ENCODE peak calls at places on chromosomes 12 and 14, in six cellular contexts. One of them, this sample, is unnamed.

GRCh38 chr14:79281244-79282199 is 929.8 kb downstream of the DIO2 start:
- DNase-seq in omental fat pad: no peak
- DNase-seq in GM13976: no peak
- DNase-seq in GM12865: no peak
- DNase-seq in AG10803: no peak
- DNase-seq in uterus: no peak
- DNase-seq in this sample: no peak

GRCh38 chr14:23551266-23552028 is at the start of gene ZFHX2:
- DNase-seq in omental fat pad: peak; percentile 58
- DNase-seq in GM13976: peak; percentile 90
- DNase-seq in GM12865: peak; percentile 79
- DNase-seq in AG10803: peak; percentile 42
- DNase-seq in uterus: no peak
- DNase-seq in this sample: peak; percentile 89

GRCh38 chr12:30437616-30438015 is 258.1 kb downstream of the IPO8 start:
- DNase-seq in omental fat pad: no peak
- DNase-seq in GM13976: no peak
- DNase-seq in GM12865: no peak
- DNase-seq in AG10803: peak; percentile 29
- DNase-seq in uterus: no peak
- DNase-seq in this sample: no peak

GRCh38 chr14:36524220-36524837 is 4.3 kb upstream of the NKX2-1 start:
- DNase-seq in omental fat pad: no peak
- DNase-seq in GM13976: peak; percentile 20
- DNase-seq in GM12865: no peak
- DNase-seq in AG10803: no peak
- DNase-seq in uterus: no peak
- DNase-seq in this sample: no peak

GRCh38 chr14:91985008-91985407 is 37.5 kb upstream of the FBLN5 start:
- DNase-seq in omental fat pad: no peak
- DNase-seq in GM13976: no peak
- DNase-seq in GM12865: no peak
- DNase-seq in AG10803: peak; percentile 56
- DNase-seq in uterus: no peak
- DNase-seq in this sample: no peak

GRCh38 chr14:32370720-32371119 is 41.6 kb downstream of the AKAP6 start:
- DNase-seq in omental fat pad: no peak
- DNase-seq in GM13976: no peak
- DNase-seq in GM12865: no peak
- DNase-seq in AG10803: peak; percentile 79
- DNase-seq in uterus: no peak
- DNase-seq in this sample: no peak

GRCh38 chr14:76863724-76864407 is 37.7 kb downstream of the LRRC74A start:
- DNase-seq in omental fat pad: no peak
- DNase-seq in GM13976: no peak
- DNase-seq in GM12865: peak; percentile 52
- DNase-seq in AG10803: no peak
- DNase-seq in uterus: peak; percentile 42
- DNase-seq in this sample: peak; percentile 50

GRCh38 chr12:78185109-78185508 is 354.4 kb downstream of the NAV3 start:
- DNase-seq in omental fat pad: no peak
- DNase-seq in GM13976: no peak
- DNase-seq in GM12865: no peak
- DNase-seq in AG10803: peak; percentile 43
- DNase-seq in uterus: no peak
- DNase-seq in this sample: no peak

GRCh38 chr14:91396959-91397815 is 20.4 kb downstream of the CCDC88C start:
- DNase-seq in omental fat pad: no peak
- DNase-seq in GM13976: peak; percentile 80
- DNase-seq in GM12865: peak; percentile 85
- DNase-seq in AG10803: no peak
- DNase-seq in uterus: no peak
- DNase-seq in this sample: peak; percentile 80

GRCh38 chr12:65100140-65100539 is 21.0 kb downstream of the WIF1 start:
- DNase-seq in omental fat pad: no peak
- DNase-seq in GM13976: no peak
- DNase-seq in GM12865: peak; percentile 24
- DNase-seq in AG10803: no peak
- DNase-seq in uterus: no peak
- DNase-seq in this sample: no peak

GRCh38 chr12:131454418-131455217 is 256.3 kb upstream of the SFSWAP start:
- DNase-seq in omental fat pad: no peak
- DNase-seq in GM13976: peak; percentile 80
- DNase-seq in GM12865: peak; percentile 81
- DNase-seq in AG10803: peak; percentile 22
- DNase-seq in uterus: no peak
- DNase-seq in this sample: peak; percentile 44

GRCh38 chr12:67410667-67411067 is 141.5 kb downstream of the CAND1 start:
- DNase-seq in omental fat pad: no peak
- DNase-seq in GM13976: no peak
- DNase-seq in GM12865: no peak
- DNase-seq in AG10803: no peak
- DNase-seq in uterus: no peak
- DNase-seq in this sample: no peak

GRCh38 chr12:123271182-123271491 is 519 bp downstream of the CDK2AP1 start:
- DNase-seq in omental fat pad: no peak
- DNase-seq in GM13976: peak; percentile 92
- DNase-seq in GM12865: peak; percentile 78
- DNase-seq in AG10803: peak; percentile 55
- DNase-seq in uterus: peak; percentile 71
- DNase-seq in this sample: peak; percentile 82

GRCh38 chr14:22472935-22473854 is 115.8 kb downstream of the DAD1 start:
- DNase-seq in omental fat pad: no peak
- DNase-seq in GM13976: peak; percentile 75
- DNase-seq in GM12865: peak; percentile 88
- DNase-seq in AG10803: peak; percentile 33
- DNase-seq in uterus: peak; percentile 40
- DNase-seq in this sample: no peak

GRCh38 chr12:24997970-24998582 is 49.2 kb upstream of the BCAT1 start:
- DNase-seq in omental fat pad: no peak
- DNase-seq in GM13976: peak; percentile 69
- DNase-seq in GM12865: peak; percentile 87
- DNase-seq in AG10803: peak; percentile 33
- DNase-seq in uterus: no peak
- DNase-seq in this sample: no peak

GRCh38 chr12:103841690-103842584 is 903 bp upstream of the NT5DC3 start:
- DNase-seq in omental fat pad: no peak
- DNase-seq in GM13976: peak; percentile 61
- DNase-seq in GM12865: peak; percentile 10
- DNase-seq in AG10803: peak; percentile 70
- DNase-seq in uterus: peak; percentile 58
- DNase-seq in this sample: peak; percentile 79

GRCh38 chr14:55438066-55438683 is 2.2 kb downstream of the TBPL2 start:
- DNase-seq in omental fat pad: no peak
- DNase-seq in GM13976: peak; percentile 36
- DNase-seq in GM12865: peak; percentile 59
- DNase-seq in AG10803: peak; percentile 66
- DNase-seq in uterus: no peak
- DNase-seq in this sample: peak; percentile 39

GRCh38 chr12:10285919-10286318 is 21.8 kb upstream of the KLRD1 start:
- DNase-seq in omental fat pad: no peak
- DNase-seq in GM13976: peak; percentile 27
- DNase-seq in GM12865: peak; percentile 57
- DNase-seq in AG10803: no peak
- DNase-seq in uterus: no peak
- DNase-seq in this sample: peak; percentile 77

GRCh38 chr14:77882098-77882497 is 82.2 kb downstream of the ADCK1 start:
- DNase-seq in omental fat pad: no peak
- DNase-seq in GM13976: no peak
- DNase-seq in GM12865: no peak
- DNase-seq in AG10803: peak; percentile 32
- DNase-seq in uterus: no peak
- DNase-seq in this sample: no peak

GRCh38 chr14:103195828-103196615 is 72.8 kb downstream of the TNFAIP2 start:
- DNase-seq in omental fat pad: no peak
- DNase-seq in GM13976: no peak
- DNase-seq in GM12865: no peak
- DNase-seq in AG10803: no peak
- DNase-seq in uterus: no peak
- DNase-seq in this sample: no peak

GRCh38 chr14:37695836-37696235 is 100.4 kb downstream of the TTC6 start:
- DNase-seq in omental fat pad: no peak
- DNase-seq in GM13976: no peak
- DNase-seq in GM12865: no peak
- DNase-seq in AG10803: no peak
- DNase-seq in uterus: no peak
- DNase-seq in this sample: no peak

GRCh38 chr12:131112690-131113290 is 159.1 kb downstream of the ADGRD1 start:
- DNase-seq in omental fat pad: no peak
- DNase-seq in GM13976: no peak
- DNase-seq in GM12865: no peak
- DNase-seq in AG10803: no peak
- DNase-seq in uterus: no peak
- DNase-seq in this sample: no peak

GRCh38 chr12:90909069-90909676 is 45.8 kb downstream of the CCER1 start:
- DNase-seq in omental fat pad: no peak
- DNase-seq in GM13976: no peak
- DNase-seq in GM12865: peak; percentile 3
- DNase-seq in AG10803: peak; percentile 62
- DNase-seq in uterus: no peak
- DNase-seq in this sample: peak; percentile 3

GRCh38 chr12:105887131-105887530 is 251.6 kb downstream of the NUAK1 start:
- DNase-seq in omental fat pad: no peak
- DNase-seq in GM13976: no peak
- DNase-seq in GM12865: no peak
- DNase-seq in AG10803: no peak
- DNase-seq in uterus: no peak
- DNase-seq in this sample: no peak

GRCh38 chr12:105892362-105892910 is 246.3 kb downstream of the NUAK1 start:
- DNase-seq in omental fat pad: no peak
- DNase-seq in GM13976: no peak
- DNase-seq in GM12865: no peak
- DNase-seq in AG10803: no peak
- DNase-seq in uterus: no peak
- DNase-seq in this sample: no peak

GRCh38 chr12:105888696-105889095 is 250.1 kb downstream of the NUAK1 start:
- DNase-seq in omental fat pad: no peak
- DNase-seq in GM13976: no peak
- DNase-seq in GM12865: no peak
- DNase-seq in AG10803: peak; percentile 59
- DNase-seq in uterus: no peak
- DNase-seq in this sample: no peak
- TF ChIP-seq CTCF in omental fat pad: no peak
- TF ChIP-seq CTCF in GM13976: no peak
- TF ChIP-seq CTCF in GM12865: no peak
- TF ChIP-seq CTCF in AG10803: no peak
- TF ChIP-seq CTCF in uterus: no peak
- TF ChIP-seq CTCF in this sample: no peak

GRCh38 chr12:57248934-57249742 is 1.8 kb downstream of the STAC3 start:
- DNase-seq in omental fat pad: no peak
- DNase-seq in GM13976: peak; percentile 60
- DNase-seq in GM12865: no peak
- DNase-seq in AG10803: no peak
- DNase-seq in uterus: no peak
- DNase-seq in this sample: no peak
- TF ChIP-seq CTCF in omental fat pad: no peak
- TF ChIP-seq CTCF in GM13976: no peak
- TF ChIP-seq CTCF in GM12865: no peak
- TF ChIP-seq CTCF in AG10803: no peak
- TF ChIP-seq CTCF in uterus: no peak
- TF ChIP-seq CTCF in this sample: no peak

GRCh38 chr12:49558526-49558925 is 9.4 kb downstream of the MCRS1 start:
- DNase-seq in omental fat pad: no peak
- DNase-seq in GM13976: no peak
- DNase-seq in GM12865: no peak
- DNase-seq in AG10803: no peak
- DNase-seq in uterus: no peak
- DNase-seq in this sample: no peak
- TF ChIP-seq CTCF in omental fat pad: no peak
- TF ChIP-seq CTCF in GM13976: no peak
- TF ChIP-seq CTCF in GM12865: no peak
- TF ChIP-seq CTCF in AG10803: no peak
- TF ChIP-seq CTCF in uterus: no peak
- TF ChIP-seq CTCF in this sample: no peak

GRCh38 chr14:101233861-101234587 is 327.3 kb upstream of the DIO3 start:
- DNase-seq in omental fat pad: no peak
- DNase-seq in GM13976: no peak
- DNase-seq in GM12865: no peak
- DNase-seq in AG10803: no peak
- DNase-seq in uterus: no peak
- DNase-seq in this sample: no peak

GRCh38 chr14:101235872-101236221 is 325.4 kb upstream of the DIO3 start:
- DNase-seq in omental fat pad: no peak
- DNase-seq in GM13976: peak; percentile 16
- DNase-seq in GM12865: no peak
- DNase-seq in AG10803: no peak
- DNase-seq in uterus: no peak
- DNase-seq in this sample: no peak

GRCh38 chr14:101236496-101237240 is 324.6 kb upstream of the DIO3 start:
- DNase-seq in omental fat pad: no peak
- DNase-seq in GM13976: peak; percentile 24
- DNase-seq in GM12865: no peak
- DNase-seq in AG10803: no peak
- DNase-seq in uterus: no peak
- DNase-seq in this sample: no peak

GRCh38 chr14:101234588-101234937 is 326.7 kb upstream of the DIO3 start:
- DNase-seq in omental fat pad: no peak
- DNase-seq in GM13976: peak; percentile 20
- DNase-seq in GM12865: no peak
- DNase-seq in AG10803: no peak
- DNase-seq in uterus: no peak
- DNase-seq in this sample: no peak

DNA sequence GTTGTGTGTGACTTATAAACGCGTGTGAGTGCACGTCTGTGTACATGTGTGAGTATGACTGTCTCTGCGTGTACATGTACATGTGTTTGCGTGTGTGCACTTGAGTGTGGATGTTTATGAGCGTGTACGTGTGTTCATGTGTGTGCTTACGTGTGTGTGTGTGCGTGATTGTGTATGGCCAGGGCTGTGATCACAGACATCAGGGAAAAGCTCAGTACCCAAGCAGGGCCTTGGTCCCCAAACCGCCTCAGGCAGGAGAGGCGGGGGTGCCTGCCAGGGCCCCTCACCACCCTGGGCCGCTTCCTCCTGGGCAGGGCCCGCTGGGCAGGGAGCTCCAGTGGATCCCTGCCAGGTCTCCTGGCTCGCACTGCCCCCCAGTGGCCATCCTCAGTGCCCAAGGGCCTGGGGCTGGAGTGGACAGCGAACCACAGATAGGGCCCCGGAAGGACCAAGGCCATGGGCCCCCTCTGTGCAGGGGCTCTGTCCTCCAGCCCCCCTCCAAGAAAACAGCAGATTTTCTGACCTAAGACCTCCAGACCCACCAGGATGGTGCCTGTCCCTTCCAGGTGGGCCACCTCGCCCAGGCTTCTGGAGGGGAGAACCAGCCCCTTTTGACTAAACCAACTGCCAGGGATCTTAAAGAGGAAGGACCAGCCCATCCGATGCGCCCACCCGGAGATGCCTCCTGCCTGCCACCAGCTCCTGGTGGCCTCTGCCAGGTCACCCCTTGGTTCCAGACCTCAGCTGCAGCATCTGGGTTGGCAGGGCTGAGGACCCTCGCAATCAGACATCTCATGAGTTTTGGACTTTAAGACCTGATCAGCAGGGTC is 326.0 kb upstream of the DIO3 start:
- DNase-seq in omental fat pad: no peak
- DNase-seq in GM13976: peak; percentile 76
- DNase-seq in GM12865: peak; percentile 11
- DNase-seq in AG10803: peak; percentile 17
- DNase-seq in uterus: no peak
- DNase-seq in this sample: peak; percentile 64
- TF ChIP-seq CTCF in omental fat pad: no peak
- TF ChIP-seq CTCF in GM13976: no peak
- TF ChIP-seq CTCF in GM12865: peak; percentile 41
- TF ChIP-seq CTCF in AG10803: peak; percentile 59
- TF ChIP-seq CTCF in uterus: peak; percentile 51
- TF ChIP-seq CTCF in this sample: peak; percentile 62

This sample was measured in activated CD8-positive, alpha-beta T cell treated with anti-CD3 and anti-CD28 coated beads for 36 hours.